ENCODE peak calls at places on chromosomes 1 and 21, in six cellular contexts. F is WERI-Rb-1, E is psoas muscle, C is HFF-Myc, Q is pancreas, U is GM23338. J is an unnamed sample.

GRCh38 chr1:175750366-175751111 is 7.1 kb upstream of the TNR start:
- DNase-seq in U (no peak), E (no peak), C (no peak), F (peak), Q (no peak), J (no peak)

GRCh38 chr1:155759966-155760630 is 71.2 kb downstream of the DAP3 start:
- DNase-seq in E (no peak), U (no peak), F (no peak), C (no peak), Q (no peak), J (no peak)

GRCh38 chr1:15430787-15431570 is 7.3 kb upstream of the CTRC start:
- DNase-seq in Q (peak), F (peak), C (no peak), E (peak), U (peak), J (no peak)

GRCh38 chr21:45875416-45875760 is 106.2 kb upstream of the COL6A1 start:
- DNase-seq in E (no peak), C (no peak), Q (peak), U (no peak), F (no peak), J (no peak)

GRCh38 chr21:43712268-43712942 is 6.5 kb upstream of the PDXK start:
- DNase-seq in C (no peak), F (no peak), U (no peak), E (no peak), Q (no peak), J (no peak)

GRCh38 chr1:12472798-12473551 is 145.0 kb downstream of the DHRS3 start:
- DNase-seq in C (no peak), F (no peak), U (no peak), E (no peak), Q (no peak), J (no peak)

GRCh38 chr1:118485757-118486156 is 300.7 kb upstream of the SPAG17 start:
- DNase-seq in U (no peak), F (no peak), E (no peak), Q (no peak), C (no peak), J (no peak)

GRCh38 chr1:57848406-57848805 is 424.5 kb upstream of the DAB1 start:
- DNase-seq in Q (no peak), U (no peak), F (no peak), C (no peak), E (no peak), J (no peak)

GRCh38 chr1:3670823-3671251 is 18.5 kb downstream of the TP73 start:
- DNase-seq in U (no peak), Q (peak), F (no peak), E (peak), C (no peak), J (no peak)

GRCh38 chr1:162003061-162003824 is 20.4 kb downstream of the OLFML2B start:
- DNase-seq in F (no peak), Q (no peak), C (peak), U (no peak), E (peak), J (peak)

GRCh38 chr1:109295712-109296415 is 10.9 kb downstream of the MYBPHL start:
- DNase-seq in F (peak), U (no peak), E (no peak), C (no peak), Q (no peak), J (no peak)

GRCh38 chr1:42940851-42941639 is 17.6 kb downstream of the SLC2A1 start:
- DNase-seq in E (no peak), Q (no peak), F (no peak), U (no peak), C (peak), J (peak)

GRCh38 chr1:226814751-226815496 is 55.5 kb upstream of the PSEN2 start:
- DNase-seq in E (peak), C (peak), U (no peak), F (peak), Q (no peak), J (peak)

GRCh38 chr1:198106007-198106406 is 50.8 kb upstream of the NEK7 start:
- DNase-seq in Q (no peak), C (no peak), E (no peak), F (no peak), U (peak), J (no peak)

GRCh38 chr1:219567341-219567947 is 45.5 kb downstream of the ZC3H11B start:
- DNase-seq in E (no peak), U (peak), C (no peak), F (no peak), Q (no peak), J (no peak)

GRCh38 chr1:94236021-94236491 is 1.3 kb downstream of the ARHGAP29 start:
- DNase-seq in E (no peak), C (no peak), F (no peak), Q (no peak), U (peak), J (no peak)

GRCh38 chr1:11700655-11701467 is 9.4 kb downstream of the DRAXIN start:
- DNase-seq in E (no peak), U (peak), F (peak), Q (no peak), C (no peak), J (no peak)

GRCh38 chr1:156140879-156141707 is 12.3 kb upstream of the SEMA4A start:
- DNase-seq in Q (no peak), F (peak), U (peak), E (peak), C (no peak), J (no peak)

GRCh38 chr1:9561429-9561828 is 22.2 kb downstream of the SLC25A33 start:
- DNase-seq in U (no peak), C (peak), F (peak), Q (no peak), E (no peak), J (peak)

GRCh38 chr21:33751120-33751519 is 108.8 kb downstream of the ITSN1 start:
- DNase-seq in F (no peak), C (peak), U (no peak), Q (no peak), E (no peak), J (peak)

GRCh38 chr1:93190432-93190831 is 9.9 kb downstream of the CCDC18 start:
- DNase-seq in F (no peak), C (no peak), Q (no peak), E (no peak), U (no peak), J (no peak)

GRCh38 chr1:151790940-151791651 is 796 bp upstream of the TDRKH start:
- DNase-seq in F (peak), U (peak), C (no peak), E (peak), Q (no peak), J (no peak)

GRCh38 chr1:154502742-154503111 is 515 bp upstream of the SHE start:
- DNase-seq in E (no peak), U (peak), C (no peak), F (no peak), Q (no peak), J (no peak)

GRCh38 chr1:237877628-237878027 is 13.1 kb downstream of the ZP4 start:
- DNase-seq in E (no peak), F (no peak), Q (no peak), U (no peak), C (no peak), J (no peak)

GRCh38 chr1:198444792-198445191 is 95.7 kb downstream of the ATP6V1G3 start:
- DNase-seq in F (no peak), U (no peak), Q (no peak), C (no peak), E (no peak), J (peak)

GRCh38 chr1:92080128-92080985 is at the start of gene BTBD8:
- DNase-seq in C (peak), F (peak), E (peak), Q (peak), U (peak), J (peak)

GRCh38 chr1:82819234-82819633 is 1018.5 kb downstream of the ADGRL2 start:
- DNase-seq in U (no peak), Q (no peak), E (no peak), F (no peak), C (no peak), J (no peak)

GRCh38 chr21:34807146-34807880 is 138.5 kb downstream of the CLIC6 start:
- DNase-seq in Q (no peak), U (no peak), C (peak), E (no peak), F (no peak), J (peak)

GRCh38 chr1:183416850-183417690 is 1.1 kb downstream of the NMNAT2 start:
- DNase-seq in C (no peak), E (peak), U (peak), Q (peak), F (peak), J (no peak)

GRCh38 chr1:44557756-44558155 is 116.5 kb downstream of the TMEM53 start:
- DNase-seq in F (no peak), E (no peak), U (no peak), C (no peak), Q (no peak), J (no peak)

GRCh38 chr21:44874497-44875331 is 1.2 kb upstream of the PTTG1IP start:
- DNase-seq in U (peak), F (no peak), Q (peak), E (peak), C (no peak), J (no peak)

GRCh38 chr21:44986471-44987291 is 46.9 kb downstream of the SLX9 start:
- DNase-seq in C (no peak), F (no peak), U (no peak), E (peak), Q (peak), J (no peak)

GRCh38 chr1:37033355-37034291 is 692 bp downstream of the GRIK3 start:
- DNase-seq in E (no peak), U (no peak), Q (no peak), F (no peak), C (no peak), J (no peak)

GRCh38 chr1:111656093-111657017 is 36.8 kb downstream of the RAP1A start:
- DNase-seq in E (no peak), U (peak), Q (no peak), F (peak), C (peak), J (peak)

GRCh38 chr1:9891207-9891606 is 18.9 kb downstream of the CTNNBIP1 start:
- DNase-seq in F (peak), C (no peak), Q (no peak), E (no peak), U (no peak), J (no peak)

GRCh38 chr21:37636152-37636860 is 269.7 kb downstream of the DYRK1A start:
- DNase-seq in U (no peak), Q (no peak), E (no peak), C (no peak), F (no peak), J (peak)

GRCh38 chr21:43369596-43370090 is 57.3 kb downstream of the SIK1 start:
- DNase-seq in Q (no peak), F (no peak), E (no peak), U (no peak), C (no peak), J (no peak)

GRCh38 chr1:14553711-14554110 is 44.8 kb upstream of the KAZN start:
- DNase-seq in U (no peak), Q (no peak), E (no peak), F (no peak), C (no peak), J (no peak)

GRCh38 chr1:40938393-40938792 is 41.1 kb upstream of the CTPS1 start:
- DNase-seq in Q (peak), U (no peak), E (no peak), F (no peak), C (no peak), J (no peak)

GRCh38 chr1:239955431-239955830 is 136.3 kb upstream of the FMN2 start:
- DNase-seq in E (no peak), U (no peak), F (no peak), C (no peak), Q (no peak), J (no peak)
- H3K4me3 ChIP-seq in E (no peak), U (no peak), F (no peak), C (no peak), Q (no peak), J (no peak)

GRCh38 chr1:236425031-236425663 is 31.1 kb downstream of the EDARADD start:
- DNase-seq in E (no peak), U (peak), C (no peak), F (peak), Q (no peak), J (no peak)
- TF ChIP-seq CTCF in E (no peak), U (no peak), C (no peak), F (peak), Q (no peak), J (no peak)

GRCh38 chr1:115980998-115981993 is 5.0 kb downstream of the SLC22A15 start:
- DNase-seq in C (no peak), U (peak), Q (no peak), F (peak), E (no peak), J (peak)

GRCh38 chr1:115980156-115980555 is 3.8 kb downstream of the SLC22A15 start:
- DNase-seq in E (no peak), U (no peak), Q (no peak), C (no peak), F (no peak), J (no peak)

GRCh38 chr1:115978292-115978941 is 2.1 kb downstream of the SLC22A15 start:
- DNase-seq in U (no peak), F (no peak), C (no peak), E (no peak), Q (no peak), J (no peak)

GRCh38 chr1:115983584-115983983 is 7.3 kb downstream of the SLC22A15 start:
- DNase-seq in Q (no peak), U (no peak), F (no peak), E (no peak), C (no peak), J (no peak)

DNA sequence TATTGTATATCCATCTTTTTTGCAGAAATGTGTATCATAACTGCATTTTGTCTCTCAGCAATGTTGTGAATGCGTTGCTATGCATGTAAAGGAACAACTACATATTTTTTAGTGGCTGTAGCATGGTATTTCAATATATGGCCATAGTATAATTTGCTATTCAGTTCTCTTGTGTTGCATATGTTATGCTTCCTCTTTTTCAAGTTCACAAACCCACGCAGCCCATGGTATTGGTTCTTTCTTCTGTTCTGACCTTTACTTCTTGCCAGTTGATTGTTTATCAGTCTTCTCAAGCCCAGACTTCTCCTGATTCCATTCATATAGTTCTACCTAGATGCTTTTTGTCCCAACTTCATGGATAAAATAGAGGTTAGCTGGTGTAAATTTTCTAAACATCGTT is 6.1 kb downstream of the SLC22A15 start:
- DNase-seq in U (no peak), C (no peak), F (no peak), Q (no peak), E (no peak), J (no peak)
- H3K4me3 ChIP-seq in U (no peak), C (no peak), F (no peak), Q (no peak), E (no peak), J (no peak)

GRCh38 chr1:6874298-6874697 is 89.0 kb downstream of the CAMTA1 start:
- DNase-seq in C (no peak), U (peak), E (no peak), F (no peak), Q (no peak), J (no peak)
- TF ChIP-seq CTCF in C (no peak), U (no peak), E (no peak), F (no peak), Q (no peak), J (no peak)

DNA sequence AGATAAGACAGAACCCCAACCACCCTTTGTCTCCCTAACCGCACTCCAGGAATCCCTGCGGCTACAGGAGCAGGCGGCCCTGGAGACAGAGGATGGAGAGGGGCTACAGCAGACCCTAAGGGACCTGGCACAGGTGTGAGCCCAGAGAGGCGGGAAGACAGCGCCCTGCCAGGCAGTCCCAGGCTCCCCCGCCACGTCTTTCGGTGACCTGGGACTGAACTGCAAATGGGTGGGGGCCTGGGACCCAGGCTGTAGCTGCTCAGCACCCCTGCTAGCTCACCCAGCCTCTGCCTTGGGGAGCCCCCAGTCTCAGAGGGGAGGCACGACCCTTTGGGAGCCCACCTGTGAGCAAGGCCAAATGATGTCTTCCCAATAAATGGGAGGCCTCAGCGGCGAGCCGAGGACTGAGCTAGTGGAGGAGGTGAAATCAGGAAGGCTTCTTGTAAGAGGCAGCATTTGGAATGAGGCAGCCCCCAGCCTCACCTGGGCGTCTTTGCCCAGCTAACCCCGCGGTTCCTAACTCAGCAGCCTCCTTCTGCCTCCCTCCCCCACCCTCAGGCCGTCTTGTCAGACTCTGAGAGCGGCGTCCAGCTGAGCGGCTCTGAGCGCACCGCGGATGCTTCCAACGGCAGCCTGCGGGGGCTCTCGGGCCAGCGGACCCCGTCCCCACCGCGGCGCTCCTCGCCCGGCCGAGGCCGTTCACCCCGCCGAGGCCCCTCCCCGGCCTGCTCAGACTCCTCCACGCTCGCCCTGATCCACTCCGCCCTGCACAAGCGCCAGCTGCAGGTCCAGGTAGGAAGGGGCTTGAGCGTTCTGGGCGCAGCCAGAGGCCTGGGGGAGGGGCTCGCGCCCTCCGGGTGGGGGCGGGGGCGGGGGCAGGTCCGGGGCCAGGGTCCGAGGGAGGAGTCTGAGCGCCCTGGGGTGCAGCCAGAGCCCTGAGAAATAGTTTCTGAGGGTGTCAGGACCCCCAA is 16.9 kb downstream of the CROCC start:
- DNase-seq in U (peak), F (no peak), Q (no peak), C (no peak), E (no peak), J (no peak)
- H3K4me3 ChIP-seq in U (peak), F (no peak), Q (no peak), C (no peak), E (no peak), J (no peak)

GRCh38 chr1:184624051-184624450 is 130.6 kb downstream of the EDEM3 start:
- DNase-seq in U (no peak), E (no peak), C (no peak), Q (no peak), F (no peak), J (no peak)
- TF ChIP-seq CTCF in U (no peak), E (no peak), C (no peak), Q (no peak), F (no peak), J (no peak)

GRCh38 chr1:51515982-51516638 is 3.0 kb downstream of the EPS15 start:
- DNase-seq in F (no peak), E (no peak), C (no peak), U (no peak), Q (no peak), J (no peak)

GRCh38 chr1:51518033-51518729 is 885 bp downstream of the EPS15 start:
- DNase-seq in E (peak), F (peak), U (peak), Q (peak), C (no peak), J (no peak)

GRCh38 chr1:51515312-51515960 is 3.6 kb downstream of the EPS15 start:
- DNase-seq in F (no peak), C (no peak), E (no peak), Q (no peak), U (no peak), J (no peak)

GRCh38 chr1:51517361-51518032 is 1.6 kb downstream of the EPS15 start:
- DNase-seq in Q (no peak), U (no peak), F (no peak), E (no peak), C (no peak), J (no peak)

GRCh38 chr1:51516639-51517158 is 2.4 kb downstream of the EPS15 start:
- DNase-seq in C (no peak), E (no peak), F (no peak), Q (no peak), U (no peak), J (no peak)
- H3K4me3 ChIP-seq in C (peak), E (peak), F (no peak), Q (no peak), U (no peak), J (no peak)

GRCh38 chr1:6582370-6582769 is 2.6 kb downstream of the ZBTB48 start:
- DNase-seq in C (no peak), F (no peak), U (no peak), Q (no peak), E (no peak), J (no peak)

GRCh38 chr1:6580119-6580587 is 359 bp downstream of the ZBTB48 start:
- DNase-seq in U (no peak), C (no peak), Q (no peak), F (no peak), E (peak), J (no peak)

GRCh38 chr1:6579374-6580118 is at the start of gene ZBTB48:
- DNase-seq in E (peak), F (peak), U (peak), Q (peak), C (peak), J (peak)

GRCh38 chr1:6581561-6582305 is 1.9 kb downstream of the ZBTB48 start:
- DNase-seq in F (no peak), U (no peak), C (no peak), Q (peak), E (no peak), J (no peak)

GRCh38 chr1:6580588-6581270 is 935 bp downstream of the ZBTB48 start:
- DNase-seq in F (no peak), C (no peak), E (no peak), U (peak), Q (peak), J (no peak)
- TF ChIP-seq CTCF in F (peak), C (peak), E (peak), U (no peak), Q (no peak), J (peak)

DNA sequence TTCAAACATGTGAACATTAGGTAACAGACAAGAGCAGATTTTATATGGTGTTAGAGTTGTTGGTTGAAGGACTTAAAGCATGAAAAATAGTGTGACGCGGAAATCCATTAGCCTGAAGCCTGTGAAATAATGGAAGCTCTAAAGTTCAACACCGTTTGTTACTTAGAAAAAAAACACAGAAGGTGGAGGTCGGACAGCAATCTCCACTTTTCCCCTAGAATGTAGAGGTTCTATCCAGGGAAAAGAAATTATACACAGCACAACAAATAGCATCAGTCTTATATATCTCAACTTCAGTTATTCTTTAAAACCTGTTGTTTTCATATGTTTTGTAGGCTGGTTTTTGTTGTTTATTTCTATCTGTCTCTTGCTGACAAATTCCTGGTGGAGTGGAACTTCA is 1.9 kb downstream of the RCAN3 start:
- DNase-seq in C (no peak), Q (no peak), E (no peak), F (no peak), U (no peak), J (no peak)
- H3K4me3 ChIP-seq in C (no peak), Q (peak), E (no peak), F (no peak), U (peak), J (no peak)

J was measured in AG09309.